ENCODE peak calls at places on chromosomes 6 and 20, in six cellular contexts. D, P, I, T, J and Z are unnamed samples. For H3K4me1, the result is how much of the 10 kb centered on the place peaks cover.

GRCh38 chr6:40642190-40642589 is 55.0 kb upstream of the LRFN2 start:
- DNase-seq in J (no peak), D (no peak), T (no peak), I (no peak), P (no peak), Z (no peak)

GRCh38 chr6:165266236-165267025 is 43.0 kb downstream of the C6orf118 start:
- DNase-seq in J (no peak), P (no peak), T (no peak), D (no peak), I (no peak), Z (no peak)

GRCh38 chr6:158150701-158151100 is 17.4 kb downstream of the SERAC1 start:
- DNase-seq in I (no peak), D (no peak), T (no peak), P (no peak), J (no peak), Z (no peak)

GRCh38 chr20:21325296-21325695 is 22.2 kb downstream of the XRN2 start:
- DNase-seq in T (no peak), I (no peak), J (no peak), D (no peak), P (no peak), Z (no peak)

GRCh38 chr6:145899915-145900569 is 64.1 kb downstream of the SHPRH start:
- DNase-seq in T (no peak), P (no peak), I (no peak), J (no peak), D (no peak), Z (no peak)

GRCh38 chr6:165697171-165697570 is 34.1 kb upstream of the PDE10A start:
- DNase-seq in P (no peak), T (no peak), J (no peak), I (no peak), D (no peak), Z (no peak)

GRCh38 chr6:81561731-81562130 is 190.8 kb downstream of the TENT5A start:
- DNase-seq in I (no peak), J (no peak), P (no peak), T (no peak), D (no peak), Z (no peak)

GRCh38 chr20:4813839-4814695 is 92.4 kb downstream of the PRND start:
- DNase-seq in J (no peak), D (peak), P (no peak), I (peak), T (no peak), Z (no peak)

GRCh38 chr6:169970306-169970988 is 219.0 kb downstream of the ERMARD start:
- DNase-seq in D (peak), P (no peak), I (peak), T (no peak), J (no peak), Z (no peak)

GRCh38 chr6:63476302-63476701 is 96.0 kb upstream of the LOC128125822 start:
- DNase-seq in T (no peak), J (no peak), P (no peak), D (no peak), I (no peak), Z (no peak)

GRCh38 chr6:154030646-154031045 is 8.4 kb upstream of the OPRM1 start:
- DNase-seq in J (no peak), P (no peak), D (no peak), T (no peak), I (no peak), Z (no peak)

GRCh38 chr6:149289966-149290365 is 27.5 kb upstream of the TAB2 start:
- DNase-seq in T (no peak), I (no peak), J (no peak), D (no peak), P (peak), Z (no peak)

GRCh38 chr6:35419431-35419830 is 32.7 kb upstream of the FANCE start:
- DNase-seq in J (no peak), T (no peak), P (no peak), D (no peak), I (no peak), Z (no peak)

GRCh38 chr6:132063738-132064137 is 112.6 kb upstream of the CCN2 start:
- DNase-seq in D (no peak), I (no peak), J (peak), T (no peak), P (peak), Z (peak)

GRCh38 chr6:15301179-15302006 is 55.5 kb downstream of the JARID2 start:
- DNase-seq in J (no peak), T (no peak), D (no peak), P (no peak), I (no peak), Z (no peak)

GRCh38 chr20:56843817-56844216 is 214.7 kb downstream of the TFAP2C start:
- DNase-seq in T (no peak), I (no peak), D (no peak), J (no peak), P (no peak), Z (no peak)

GRCh38 chr6:165774903-165775608 is 112.0 kb upstream of the PDE10A start:
- DNase-seq in P (no peak), I (no peak), J (no peak), D (no peak), T (no peak), Z (no peak)

GRCh38 chr6:137282253-137282652 is 63.1 kb upstream of the IFNGR1 start:
- DNase-seq in D (no peak), I (no peak), P (no peak), J (no peak), T (no peak), Z (no peak)

GRCh38 chr6:53439556-53439955 is 90.8 kb upstream of the ELOVL5 start:
- DNase-seq in I (no peak), D (no peak), T (no peak), J (no peak), P (no peak), Z (no peak)

GRCh38 chr6:108559097-108559883 is 1.4 kb upstream of the FOXO3 start:
- DNase-seq in I (peak), T (no peak), D (peak), J (peak), P (peak), Z (no peak)

GRCh38 chr6:26659042-26659359 is 545 bp downstream of the ZNF322 start:
- DNase-seq in P (peak), T (peak), I (no peak), J (no peak), D (no peak), Z (no peak)

GRCh38 chr6:32370510-32370909 is 1.2 kb downstream of the TSBP1 start:
- DNase-seq in P (peak), I (no peak), D (no peak), J (no peak), T (no peak), Z (no peak)

GRCh38 chr20:33059741-33060390 is 6.2 kb downstream of the BPIFB3 start:
- DNase-seq in D (no peak), I (peak), P (no peak), T (no peak), J (no peak), Z (no peak)

GRCh38 chr6:159252955-159253508 is 83.8 kb downstream of the FNDC1 start:
- DNase-seq in D (no peak), J (no peak), I (no peak), P (peak), T (peak), Z (peak)

GRCh38 chr6:125014157-125014957 is 52.1 kb downstream of the RNF217 start:
- DNase-seq in D (no peak), J (no peak), T (no peak), P (peak), I (no peak), Z (peak)

GRCh38 chr6:48255094-48255493 is 144.1 kb upstream of the PTCHD4 start:
- DNase-seq in P (no peak), D (no peak), T (no peak), J (no peak), I (no peak), Z (no peak)

GRCh38 chr20:4113546-4113945 is 98.2 kb upstream of the RNF24 start:
- DNase-seq in I (no peak), T (no peak), D (no peak), P (no peak), J (no peak), Z (no peak)

GRCh38 chr20:58752565-58752964 is 60.0 kb downstream of the NPEPL1 start:
- DNase-seq in P (no peak), J (no peak), I (peak), T (no peak), D (no peak), Z (no peak)

GRCh38 chr6:161411265-161411944 is 137.5 kb upstream of the AGPAT4 start:
- DNase-seq in J (no peak), T (no peak), I (no peak), P (peak), D (no peak), Z (no peak)

GRCh38 chr6:142945446-142946180 is 637 bp upstream of the HIVEP2 start:
- DNase-seq in I (peak), D (no peak), T (no peak), P (no peak), J (no peak), Z (no peak)

GRCh38 chr20:63187338-63188158 is 28.4 kb downstream of the YTHDF1 start:
- DNase-seq in J (no peak), P (no peak), T (no peak), D (no peak), I (no peak), Z (no peak)

GRCh38 chr6:37029249-37029959 is 23.9 kb downstream of the FGD2 start:
- DNase-seq in T (no peak), P (peak), J (no peak), I (peak), D (peak), Z (no peak)

GRCh38 chr20:34998331-34998950 is 42.8 kb downstream of the MYH7B start:
- DNase-seq in J (no peak), I (no peak), P (peak), D (no peak), T (no peak), Z (no peak)

GRCh38 chr20:11919046-11919445 is 1.4 kb downstream of the BTBD3 start:
- DNase-seq in I (no peak), T (no peak), J (no peak), D (no peak), P (no peak), Z (no peak)

GRCh38 chr6:5469101-5469846 is 208.0 kb downstream of the FARS2 start:
- DNase-seq in T (no peak), J (no peak), D (no peak), I (no peak), P (no peak), Z (no peak)
- H3K4me1 ChIP-seq in T (under half), J (under half), D (under half), I (under half), P (under half), Z (under half)

DNA sequence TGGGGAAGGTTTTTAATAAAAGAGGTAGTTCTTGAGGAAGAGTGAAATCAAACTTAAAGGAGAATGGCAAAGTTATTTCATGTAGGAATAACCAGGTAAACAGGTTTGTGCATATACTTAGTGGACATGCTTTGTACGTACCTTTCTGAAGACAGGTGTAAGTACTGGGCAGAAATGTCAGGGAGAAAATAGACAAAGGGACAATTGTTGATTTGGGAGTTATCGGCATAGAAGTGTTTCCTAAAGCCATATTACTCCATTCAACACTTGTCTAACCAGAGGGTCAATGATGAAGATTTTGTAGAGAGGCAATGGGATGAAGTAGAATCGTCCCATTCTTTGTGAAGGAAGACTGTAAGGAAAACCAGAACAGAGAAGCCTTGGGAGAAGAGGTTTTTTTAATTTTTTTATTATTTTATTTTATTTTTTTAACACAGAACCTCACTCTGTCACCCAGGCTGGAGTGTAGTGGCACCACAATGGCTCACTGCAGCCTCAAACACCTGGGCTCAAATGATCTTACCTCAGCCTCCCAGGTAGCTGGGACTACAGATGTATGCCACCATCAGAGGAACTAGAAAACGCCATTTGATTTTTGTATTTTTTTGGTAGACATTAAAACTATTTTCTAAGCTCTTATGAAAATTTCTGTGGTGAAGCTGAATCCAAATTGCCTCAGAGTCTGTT is 18.0 kb downstream of the SMAP1 start:
- DNase-seq in D (no peak), I (no peak), T (no peak), J (no peak), P (no peak), Z (no peak)
- H3K27ac ChIP-seq in D (no peak), I (no peak), T (no peak), J (no peak), P (no peak), Z (no peak)

GRCh38 chr20:43658068-43658722 is 8.7 kb upstream of the MYBL2 start:
- DNase-seq in D (peak), I (peak), J (no peak), T (no peak), P (peak), Z (peak)
- TF ChIP-seq CTCF in D (no peak), I (no peak), J (no peak), T (no peak), P (peak), Z (peak)

DNA sequence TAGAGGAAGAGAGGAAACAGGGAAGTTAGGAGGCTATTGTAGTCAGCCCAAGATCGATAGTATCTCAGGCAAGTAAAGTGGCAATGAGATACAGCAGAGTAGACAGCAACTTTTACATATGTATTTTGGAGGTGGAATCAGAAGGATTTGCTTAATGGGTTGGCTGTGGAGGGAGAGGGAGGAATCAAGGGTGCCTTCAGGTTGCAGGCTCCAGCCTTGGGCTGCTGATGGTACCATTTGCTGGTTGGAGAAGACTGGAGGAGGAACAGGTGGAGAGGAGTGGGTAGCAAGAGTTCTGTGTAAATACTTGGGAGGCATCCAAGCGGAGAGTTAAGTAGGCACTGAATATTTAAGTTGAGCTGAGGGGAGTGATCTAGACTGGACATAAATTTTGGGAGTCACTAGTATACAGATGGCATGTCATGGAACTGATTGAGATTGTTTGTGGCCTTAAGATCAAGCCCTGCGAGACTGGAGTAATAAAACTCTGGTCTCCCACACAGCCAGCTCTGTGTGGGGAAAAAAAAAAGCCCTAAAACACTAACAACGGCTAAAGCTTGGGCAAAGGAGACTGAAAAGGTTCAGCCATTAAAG is 5.3 kb downstream of the BICRAL start:
- DNase-seq in D (no peak), J (no peak), P (no peak), I (no peak), T (no peak), Z (no peak)
- H3K4me1 ChIP-seq in D (under half), J (half or more), P (under half), I (half or more), T (under half), Z (under half)

GRCh38 chr6:129699661-129700060 is 10.3 kb downstream of the ARHGAP18 start:
- DNase-seq in T (no peak), P (no peak), J (no peak), D (no peak), I (no peak), Z (no peak)
- H3K27ac ChIP-seq in T (no peak), P (no peak), J (no peak), D (no peak), I (no peak), Z (no peak)

GRCh38 chr20:31517373-31517772 is 3.1 kb downstream of the HM13 start:
- DNase-seq in I (no peak), T (no peak), J (no peak), D (peak), P (peak), Z (peak)
- TF ChIP-seq CTCF in I (no peak), T (no peak), J (no peak), D (no peak), P (peak), Z (peak)